ENCODE peak calls at places on chromosomes 4 and X, in five cellular contexts. U is thyroid gland; E is activated CD4-positive, alpha-beta T cell treated with anti-CD3 and anti-CD28 coated beads, Interleukin-2, amount 50 U/mL, for 48 hours; Q is ACHN; X is esophagus squamous epithelium. W is an unnamed sample.

GRCh38 chrX:50470103-50471031 is at the start of gene DGKK:
- DNase-seq in X (no peak), E (no peak), Q (no peak), U (peak; percentile 3), W (no peak)

GRCh38 chr4:153522800-153523089 is 56.6 kb downstream of the TMEM131L start:
- DNase-seq in E (peak; percentile 75), Q (no peak), U (no peak), X (no peak), W (no peak)

GRCh38 chr4:168440442-168441264 is 39.6 kb downstream of the DDX60L start:
- DNase-seq in U (no peak), E (no peak), Q (peak; percentile 92), X (no peak), W (peak; percentile 77)

GRCh38 chr4:150252306-150252705 is 174.1 kb downstream of the DCLK2 start:
- DNase-seq in X (no peak), Q (no peak), U (no peak), E (no peak), W (no peak)

GRCh38 chr4:68912807-68913206 is 38.8 kb downstream of the UGT2A3 start:
- DNase-seq in X (no peak), Q (no peak), U (no peak), E (no peak), W (peak; percentile 16)

GRCh38 chrX:24149346-24150050 is at the start of gene ZFX:
- DNase-seq in X (peak; percentile 29), E (peak; percentile 56), U (peak; percentile 61), Q (peak; percentile 32), W (no peak)

GRCh38 chr4:141933978-141934377 is 297.6 kb downstream of the IL15 start:
- DNase-seq in Q (no peak), X (no peak), U (no peak), E (no peak), W (no peak)

GRCh38 chr4:185573651-185574199 is 38.4 kb upstream of the PDLIM3 start:
- DNase-seq in Q (no peak), X (no peak), E (no peak), U (no peak), W (peak; percentile 45)

GRCh38 chrX:103550415-103551051 is 31.2 kb upstream of the RAB40A start:
- DNase-seq in U (no peak), X (no peak), Q (no peak), E (no peak), W (no peak)

GRCh38 chrX:72062890-72063289 is 68.8 kb downstream of the RTL5 start:
- DNase-seq in E (no peak), X (no peak), Q (no peak), U (no peak), W (no peak)

GRCh38 chr4:125266901-125267601 is 47.7 kb upstream of the FAT4 start:
- DNase-seq in Q (no peak), E (no peak), U (no peak), X (no peak), W (peak; percentile 16)

GRCh38 chr4:188660796-188661195 is 521.6 kb downstream of the TRIML1 start:
- DNase-seq in Q (no peak), U (no peak), E (no peak), X (no peak), W (no peak)

GRCh38 chr4:168421671-168422070 is 58.6 kb downstream of the DDX60L start:
- DNase-seq in X (no peak), E (no peak), Q (no peak), U (no peak), W (no peak)

GRCh38 chr4:8070751-8071718 is 87.6 kb downstream of the ABLIM2 start:
- DNase-seq in E (no peak), Q (no peak), X (no peak), U (no peak), W (no peak)

GRCh38 chr4:20305976-20306375 is 54.3 kb downstream of the SLIT2 start:
- DNase-seq in X (no peak), E (no peak), U (no peak), Q (peak; percentile 57), W (no peak)

GRCh38 chr4:5770051-5770450 is 59.0 kb downstream of the EVC start:
- DNase-seq in E (no peak), X (no peak), U (no peak), Q (no peak), W (no peak)

GRCh38 chr4:149135062-149135461 is 680.6 kb downstream of the IQCM start:
- DNase-seq in Q (no peak), E (no peak), U (no peak), X (no peak), W (no peak)

GRCh38 chrX:154855256-154855655 is 20.8 kb upstream of the SMIM9 start:
- DNase-seq in X (no peak), U (no peak), Q (no peak), E (no peak), W (no peak)

GRCh38 chrX:4825550-4825949 is 1112.1 kb upstream of the PRKX start:
- DNase-seq in E (no peak), X (no peak), U (no peak), Q (no peak), W (no peak)

GRCh38 chrX:132001127-132001526 is 22.0 kb upstream of the STK26 start:
- DNase-seq in U (no peak), Q (no peak), E (peak; percentile 26), X (no peak), W (no peak)

GRCh38 chrX:131703646-131704045 is 159.8 kb downstream of the OR13H1 start:
- DNase-seq in E (no peak), U (no peak), X (no peak), Q (no peak), W (peak; percentile 24)

GRCh38 chrX:30590368-30590767 is 12.8 kb upstream of the TASL start:
- DNase-seq in X (no peak), U (no peak), E (no peak), Q (no peak), W (no peak)

GRCh38 chr4:93834371-93835066 is 6.0 kb downstream of the ATOH1 start:
- DNase-seq in Q (no peak), X (no peak), E (no peak), U (no peak), W (no peak)

GRCh38 chrX:115177941-115178340 is 11.3 kb upstream of the RBMXL3 start:
- DNase-seq in Q (no peak), X (no peak), U (no peak), E (no peak), W (no peak)

GRCh38 chrX:63930140-63930539 is 145.1 kb upstream of the ARHGEF9 start:
- DNase-seq in Q (peak; percentile 13), U (no peak), X (no peak), E (no peak), W (no peak)

GRCh38 chrX:574355-574754 is 56.2 kb upstream of the SHOX start:
- DNase-seq in U (no peak), Q (no peak), X (no peak), E (no peak), W (no peak)

GRCh38 chrX:17527135-17527701 is 152.2 kb downstream of the NHS start:
- DNase-seq in U (peak; percentile 90), Q (no peak), E (no peak), X (no peak), W (no peak)

GRCh38 chr4:31005037-31005436 is 284.9 kb downstream of the PCDH7 start:
- DNase-seq in E (no peak), U (no peak), Q (no peak), X (no peak), W (no peak)

GRCh38 chrX:21487832-21488231 is 113.6 kb downstream of the CNKSR2 start:
- DNase-seq in Q (no peak), E (no peak), X (no peak), U (no peak), W (no peak)

GRCh38 chrX:81120936-81121351 is 80.8 kb downstream of the HMGN5 start:
- DNase-seq in E (peak; percentile 44), Q (peak; percentile 60), X (no peak), U (peak; percentile 57), W (peak; percentile 13)

GRCh38 chr4:4694812-4695211 is 153.0 kb upstream of the STX18 start:
- DNase-seq in X (no peak), Q (no peak), U (no peak), E (no peak), W (no peak)

W was measured in A549.